ENCODE peak calls at places on chromosomes 3 and 15, in four cellular contexts. Q is PC-3, X is cardiac muscle cell, C is SK-N-SH. W is an unnamed sample. For H3K36me3, the result is how much of the 10 kb centered on the place peaks cover.

GRCh38 chr3:168249539-168250414 is 154.1 kb upstream of the GOLIM4 start:
- DNase-seq in C (peak), Q (peak), X (peak), W (peak)

GRCh38 chr3:195559723-195560409 is 16.7 kb upstream of the PPP1R2 start:
- DNase-seq in C (no peak), Q (peak), X (no peak), W (no peak)

GRCh38 chr3:35523838-35524237 is 115.5 kb upstream of the ARPP21 start:
- DNase-seq in C (no peak), Q (peak), X (peak), W (no peak)

GRCh38 chr3:10845839-10846656 is 30.0 kb downstream of the SLC6A11 start:
- DNase-seq in X (no peak), Q (no peak), C (no peak), W (no peak)

GRCh38 chr3:32484437-32484836 is 18.2 kb downstream of the CMTM6 start:
- DNase-seq in C (no peak), Q (no peak), X (no peak), W (no peak)

GRCh38 chr3:119428538-119428937 is 34.9 kb downstream of the TMEM39A start:
- DNase-seq in X (no peak), Q (no peak), C (no peak), W (no peak)

GRCh38 chr3:108566599-108566998 is 22.6 kb downstream of the CIP2A start:
- DNase-seq in Q (no peak), X (no peak), C (no peak), W (no peak)

GRCh38 chr3:9310043-9310442 is 52.8 kb upstream of the THUMPD3 start:
- DNase-seq in X (no peak), C (no peak), Q (no peak), W (no peak)

GRCh38 chr15:41851167-41851523 is 12.5 kb downstream of the PLA2G4B start:
- DNase-seq in C (no peak), X (no peak), Q (no peak), W (no peak)

GRCh38 chr3:502486-502885 is 305.9 kb downstream of the CHL1 start:
- DNase-seq in X (no peak), C (no peak), Q (no peak), W (no peak)

GRCh38 chr15:48393650-48394049 is 62.4 kb downstream of the DUT start:
- DNase-seq in Q (no peak), C (no peak), X (peak), W (no peak)

GRCh38 chr15:31300208-31300661 is 26.4 kb upstream of the KLF13 start:
- DNase-seq in Q (no peak), X (no peak), C (peak), W (no peak)

GRCh38 chr3:20320489-20320888 is 134.5 kb upstream of the SGO1 start:
- DNase-seq in Q (no peak), X (no peak), C (no peak), W (no peak)

GRCh38 chr3:140152851-140153640 is 218.1 kb downstream of the CLSTN2 start:
- DNase-seq in C (no peak), X (no peak), Q (no peak), W (no peak)

GRCh38 chr15:41284425-41285177 is 47.8 kb downstream of the OIP5 start:
- DNase-seq in Q (peak), C (peak), X (peak), W (peak)

GRCh38 chr3:71581451-71581980 is 2.0 kb downstream of the FOXP1 start:
- DNase-seq in C (peak), Q (peak), X (peak), W (peak)

GRCh38 chr3:81476652-81477051 is 284.8 kb downstream of the GBE1 start:
- DNase-seq in C (no peak), X (no peak), Q (no peak), W (no peak)

GRCh38 chr15:101100593-101101442 is 151.0 kb downstream of the CHSY1 start:
- DNase-seq in C (no peak), X (no peak), Q (no peak), W (peak)

GRCh38 chr3:42712716-42713372 is 10.2 kb upstream of the HHATL start:
- DNase-seq in C (peak), X (no peak), Q (no peak), W (no peak)

GRCh38 chr3:141915016-141915415 is 38.6 kb downstream of the ATP1B3 start:
- DNase-seq in C (no peak), X (no peak), Q (no peak), W (no peak)

GRCh38 chr3:146498002-146498736 is 28.8 kb upstream of the PLSCR2 start:
- DNase-seq in C (no peak), Q (no peak), X (no peak), W (no peak)

GRCh38 chr15:75517233-75517632 is 61.9 kb downstream of the PTPN9 start:
- DNase-seq in X (no peak), C (no peak), Q (no peak), W (no peak)

GRCh38 chr3:13652728-13653127 is 103.8 kb downstream of the FBLN2 start:
- DNase-seq in X (no peak), Q (no peak), C (no peak), W (no peak)

GRCh38 chr3:63707731-63708130 is 55.3 kb downstream of the SNTN start:
- DNase-seq in C (no peak), X (no peak), Q (no peak), W (no peak)

GRCh38 chr3:53109190-53109589 is 21.0 kb downstream of the RFT1 start:
- DNase-seq in X (peak), C (no peak), Q (peak), W (no peak)

GRCh38 chr3:11380314-11380713 is 108.1 kb downstream of the ATG7 start:
- DNase-seq in C (no peak), X (no peak), Q (no peak), W (no peak)

GRCh38 chr15:32704343-32705076 is 13.3 kb upstream of the GREM1 start:
- DNase-seq in Q (peak), C (no peak), X (peak), W (no peak)
- H3K4me3 ChIP-seq in Q (no peak), C (peak), X (no peak), W (no peak)

DNA sequence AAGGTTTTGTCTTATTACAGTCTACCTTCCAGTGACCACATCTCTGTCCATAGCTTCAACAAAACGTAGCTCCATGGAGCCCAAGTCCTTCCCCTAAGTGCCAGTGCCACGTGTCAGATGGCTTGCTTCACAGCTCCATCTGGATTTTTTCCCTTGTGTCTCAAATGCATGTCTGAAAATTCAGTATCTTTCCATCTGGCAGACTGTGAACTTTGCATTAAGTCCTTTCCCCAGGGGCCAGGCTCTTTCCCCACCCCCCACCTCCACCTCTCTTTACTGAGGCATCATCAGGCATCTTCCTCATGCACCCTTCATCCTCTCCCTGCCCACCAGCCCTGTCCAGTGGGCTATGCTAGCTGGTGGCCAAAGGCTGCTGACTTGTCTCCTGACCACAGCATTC is 53.7 kb downstream of the PDIA5 start:
- DNase-seq in X (no peak), C (peak), Q (no peak), W (no peak)
- H3K36me3 ChIP-seq in X (under half), C (under half), Q (under half), W (under half)

GRCh38 chr15:58398643-58399042 is 33.1 kb upstream of the LIPC start:
- DNase-seq in C (no peak), Q (no peak), X (no peak), W (no peak)
- H3K4me3 ChIP-seq in C (no peak), Q (no peak), X (no peak), W (no peak)

DNA sequence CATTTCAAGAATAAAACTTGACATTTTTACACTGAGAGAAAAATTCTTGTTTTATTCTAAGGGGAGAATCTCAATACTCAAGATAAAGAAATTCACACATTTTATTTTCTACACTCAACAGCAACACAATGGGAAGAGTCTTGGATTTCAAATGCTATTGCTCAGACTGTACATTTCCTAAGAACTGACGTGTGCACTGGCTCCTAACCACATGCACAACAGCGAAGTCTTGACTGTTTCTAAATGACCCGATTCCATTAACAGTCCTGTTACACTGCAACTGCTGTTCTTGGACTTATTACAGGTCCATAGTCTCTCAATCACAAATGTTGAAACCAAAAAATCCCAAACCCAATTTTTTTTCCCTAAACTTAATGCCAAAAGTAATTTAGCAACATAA is 20.9 kb downstream of the ZXDC start:
- DNase-seq in Q (no peak), C (no peak), X (no peak), W (no peak)
- H3K36me3 ChIP-seq in Q (under half), C (half or more), X (under half), W (under half)

GRCh38 chr15:49718846-49719245 is 98.0 kb downstream of the DTWD1 start:
- DNase-seq in C (no peak), X (no peak), Q (no peak), W (peak)
- H3K4me3 ChIP-seq in C (no peak), X (no peak), Q (no peak), W (no peak)

W was measured in H7.